ENCODE peak calls at places on chromosomes 6 and 20, in five cellular contexts. A is omental fat pad, O is HFF-Myc, L is right atrium auricular region, J is fibroblast of mammary gland. H is an unnamed sample.
A peak's percentile ranks its signal among the peaks of the same experiment; 100 is the strongest.

GRCh38 chr6:2447318-2447717 is 201.9 kb upstream of the GMDS start:
- DNase-seq in J (no peak), L (no peak), A (no peak), O (no peak), H (no peak)

GRCh38 chr6:137277971-137278602 is 58.9 kb upstream of the IFNGR1 start:
- DNase-seq in J (peak; percentile 81), O (no peak), A (no peak), L (no peak), H (no peak)

GRCh38 chr6:106102034-106102433 is 15.9 kb downstream of the PRDM1 start:
- DNase-seq in L (no peak), J (no peak), O (no peak), A (no peak), H (peak; percentile 79)

GRCh38 chr20:20235681-20236080 is 132.2 kb upstream of the INSM1 start:
- DNase-seq in L (no peak), O (no peak), J (no peak), A (no peak), H (no peak)

GRCh38 chr6:33679761-33680160 is 31.7 kb downstream of the UQCC2 start:
- DNase-seq in L (no peak), J (no peak), O (no peak), A (no peak), H (no peak)

GRCh38 chr6:105740946-105741605 is 338.2 kb upstream of the PREP start:
- DNase-seq in J (peak; percentile 55), L (no peak), O (no peak), A (no peak), H (no peak)

GRCh38 chr6:120965814-120966213 is 368.5 kb downstream of the TBC1D32 start:
- DNase-seq in O (no peak), L (no peak), A (no peak), J (peak; percentile 44), H (no peak)

GRCh38 chr6:123965894-123966293 is 162.2 kb downstream of the NKAIN2 start:
- DNase-seq in O (no peak), J (no peak), L (no peak), A (no peak), H (no peak)

GRCh38 chr6:142218441-142218840 is 71.4 kb downstream of the VTA1 start:
- DNase-seq in J (no peak), L (no peak), O (no peak), A (no peak), H (no peak)

GRCh38 chr6:2434116-2434515 is 188.7 kb upstream of the GMDS start:
- DNase-seq in A (no peak), J (no peak), L (no peak), O (no peak), H (no peak)

GRCh38 chr6:149965191-149966020 is 1.7 kb downstream of the ULBP1 start:
- DNase-seq in L (peak; percentile 58), A (no peak), O (no peak), J (peak; percentile 21), H (peak; percentile 32)

GRCh38 chr6:35448191-35448590 is 3.9 kb upstream of the FANCE start:
- DNase-seq in O (no peak), J (no peak), L (no peak), A (no peak), H (no peak)

GRCh38 chr6:116229287-116229913 is 24.5 kb downstream of the TSPYL4 start:
- DNase-seq in O (peak; percentile 82), J (peak; percentile 97), L (peak; percentile 95), A (peak; percentile 50), H (no peak)

GRCh38 chr6:26351544-26351953 is 13.4 kb upstream of the BTN3A2 start:
- DNase-seq in A (no peak), J (peak; percentile 99), L (no peak), O (peak; percentile 95), H (no peak)

GRCh38 chr6:41712651-41713103 is 22.7 kb downstream of the TFEB start:
- DNase-seq in A (no peak), O (no peak), J (no peak), L (no peak), H (no peak)

GRCh38 chr6:109073344-109074235 is 21.1 kb downstream of the SESN1 start:
- DNase-seq in J (peak; percentile 83), O (peak; percentile 65), L (no peak), A (no peak), H (peak; percentile 31)

GRCh38 chr6:168098431-168098861 is 19.4 kb upstream of the FRMD1 start:
- DNase-seq in J (no peak), O (no peak), L (no peak), A (no peak), H (no peak)

GRCh38 chr20:51531141-51531710 is 11.3 kb downstream of the NFATC2 start:
- DNase-seq in O (no peak), J (no peak), L (no peak), A (no peak), H (peak; percentile 75)

GRCh38 chr6:117169060-117169635 is 96.2 kb upstream of the VGLL2 start:
- DNase-seq in L (no peak), O (no peak), A (no peak), J (no peak), H (no peak)

GRCh38 chr6:131629656-131630055 is 1.6 kb upstream of the MED23 start:
- DNase-seq in A (no peak), O (no peak), L (no peak), J (no peak), H (no peak)

GRCh38 chr6:145036236-145036635 is 699.1 kb downstream of the EPM2A start:
- DNase-seq in A (no peak), J (no peak), L (no peak), O (no peak), H (no peak)

GRCh38 chr20:31846793-31847138 is 1.4 kb upstream of the FOXS1 start:
- DNase-seq in L (no peak), A (no peak), O (no peak), J (no peak), H (no peak)
- TF ChIP-seq CTCF in L (no peak), A (no peak), O (no peak), J (no peak), H (no peak)

DNA sequence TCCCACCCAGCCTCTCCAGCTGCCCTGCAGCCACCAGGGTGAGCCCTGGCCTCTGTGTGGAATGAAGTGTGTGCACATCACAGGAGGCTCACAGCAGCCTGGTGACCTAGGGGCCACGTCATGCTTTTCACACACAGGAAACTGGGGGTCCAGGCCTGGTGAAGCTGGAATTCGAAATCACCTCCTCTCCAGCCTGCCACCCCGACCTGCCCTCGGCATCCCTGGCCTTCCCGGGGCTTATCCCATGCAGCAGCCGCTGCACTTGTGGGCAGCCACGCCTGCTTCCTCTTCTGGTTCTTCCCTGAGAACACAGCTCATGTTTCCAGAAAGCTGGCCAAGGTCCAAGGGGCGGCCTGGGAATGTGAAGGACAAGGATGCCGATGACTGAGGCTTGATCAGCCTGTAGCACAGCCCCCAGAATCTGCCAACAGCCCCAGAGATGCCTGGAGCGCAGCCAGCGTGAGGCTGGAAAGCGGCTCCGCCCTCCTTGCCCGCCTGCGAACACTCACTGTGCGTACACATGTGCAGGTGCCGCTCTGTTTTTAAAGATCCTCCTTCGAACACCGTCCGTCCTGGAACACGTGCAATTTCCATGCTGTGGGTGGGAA is 4.2 kb upstream of the NTSR1 start:
- DNase-seq in A (peak; percentile 80), O (peak; percentile 91), J (peak; percentile 96), L (peak; percentile 86), H (no peak)
- TF ChIP-seq CTCF in A (no peak), O (peak; percentile 21), J (peak; percentile 1), L (no peak), H (no peak)

GRCh38 chr6:139050770-139051313 is 22.3 kb downstream of the ABRACL start:
- DNase-seq in J (no peak), A (no peak), L (no peak), O (no peak), H (no peak)
- TF ChIP-seq CTCF in J (no peak), A (no peak), L (no peak), O (no peak), H (peak; percentile 15)

GRCh38 chr20:61260905-61261304 is 8.8 kb downstream of the CDH4 start:
- DNase-seq in L (no peak), O (no peak), J (no peak), A (no peak), H (no peak)
- TF ChIP-seq CTCF in L (no peak), O (no peak), J (no peak), A (no peak), H (no peak)

GRCh38 chr6:5259428-5259827 is 1.3 kb downstream of the LYRM4 start:
- DNase-seq in J (no peak), O (no peak), A (no peak), L (no peak), H (no peak)

GRCh38 chr6:5260111-5260620 is 584 bp downstream of the LYRM4 start:
- DNase-seq in J (peak; percentile 51), L (no peak), O (peak; percentile 29), A (no peak), H (peak; percentile 85)

GRCh38 chr6:5257400-5257799 is 3.4 kb downstream of the LYRM4 start:
- DNase-seq in J (no peak), L (no peak), A (no peak), O (no peak), H (no peak)

GRCh38 chr6:5261545-5262109 is 314 bp downstream of the FARS2 start:
- DNase-seq in J (no peak), O (no peak), L (no peak), A (no peak), H (no peak)

DNA sequence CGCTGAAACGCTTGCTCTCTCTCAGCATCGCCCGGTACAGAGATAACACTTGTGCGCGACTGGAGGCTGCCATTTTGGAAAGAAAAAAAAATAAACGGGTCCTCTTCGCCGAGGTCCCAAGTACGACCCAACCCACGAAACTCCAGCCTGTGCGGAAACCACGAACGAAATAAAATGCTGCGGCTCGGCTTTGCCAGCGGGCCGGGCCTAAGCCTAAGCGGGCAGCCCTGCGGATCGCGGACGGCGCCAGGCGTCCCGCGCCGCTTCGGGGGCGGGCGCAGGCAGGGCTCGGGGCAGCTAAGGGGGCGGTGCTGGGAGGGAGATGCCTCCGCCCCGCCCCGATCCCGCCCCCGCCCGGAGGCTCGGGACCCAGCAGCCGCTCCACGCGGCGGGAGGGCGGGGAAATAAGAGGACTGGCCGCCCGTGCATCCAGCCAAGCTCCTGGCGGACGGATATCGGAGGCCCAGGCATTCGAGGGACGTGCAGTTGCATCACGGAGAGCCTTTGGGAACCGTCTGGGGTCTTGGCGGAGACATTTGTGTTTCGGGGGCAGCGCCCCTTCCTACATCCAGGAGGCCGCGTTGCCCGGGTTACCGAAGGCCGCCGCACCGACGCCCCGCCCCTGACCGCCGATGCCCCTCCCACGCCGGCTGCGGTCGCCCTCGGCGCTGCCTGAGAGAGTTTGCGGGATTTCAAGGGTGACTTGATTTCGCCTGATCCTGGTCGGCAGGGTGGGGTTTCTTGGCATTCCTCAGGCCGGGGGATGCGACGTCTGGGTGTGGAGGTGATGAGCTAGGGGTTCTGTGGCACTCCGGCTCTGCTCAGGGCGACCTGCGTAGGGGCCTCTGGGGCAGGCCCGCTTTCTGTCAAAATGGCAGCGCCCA is at the start of the genes FARS2 and LYRM4:
- DNase-seq in L (peak; percentile 72), A (peak; percentile 68), J (peak; percentile 74), O (peak; percentile 52), H (peak; percentile 91)
- TF ChIP-seq CTCF in L (no peak), A (no peak), J (peak; percentile 8), O (no peak), H (peak; percentile 11)

H was measured in GM13977.